ENCODE peak calls at places on chromosomes 16 and 17, in nine cellular contexts. O is mammary epithelial cell; K is psoas muscle; W is CD8-positive, alpha-beta memory T cell; S is fibroblast of lung; J is heart right ventricle; B is CD8-positive, alpha-beta T cell; L is transverse colon; C is tibial artery. G is an unnamed sample. For H3K4me1, the result is how much of the 10 kb centered on the place peaks cover.

GRCh38 chr16:31870809-31871208 is 2.8 kb upstream of the ZNF267 start:
- DNase-seq in O (no peak), K (no peak), W (no peak), S (no peak), J (no peak), B (no peak), L (no peak), C (no peak), G (no peak)

GRCh38 chr16:30787613-30788378 is 791 bp upstream of the ZNF629 start:
- DNase-seq in O (no peak), K (no peak), W (no peak), S (no peak), J (no peak), B (no peak), L (no peak), C (no peak), G (no peak)

GRCh38 chr17:10606110-10606509 is 51.0 kb downstream of the MYH3 start:
- DNase-seq in O (no peak), K (no peak), W (no peak), S (no peak), J (no peak), B (no peak), L (no peak), C (no peak), G (no peak)

GRCh38 chr16:74667215-74667765 is 613 bp upstream of the RFWD3 start:
- DNase-seq in O (peak), K (no peak), W (peak), S (peak), J (peak), B (no peak), L (peak), C (peak), G (peak)

GRCh38 chr17:17663160-17664072 is 17.8 kb upstream of the RAI1 start:
- DNase-seq in O (peak), K (peak), W (peak), S (peak), J (no peak), B (peak), L (peak), C (no peak), G (peak)

GRCh38 chr17:1188812-1189211 is 9.0 kb upstream of the ABR start:
- DNase-seq in O (no peak), K (peak), W (no peak), S (peak), J (peak), B (no peak), L (peak), C (peak), G (no peak)

GRCh38 chr16:47141773-47142468 is 1.8 kb downstream of the NETO2 start:
- DNase-seq in O (peak), K (peak), W (peak), S (peak), J (peak), B (peak), L (peak), C (peak), G (peak)

GRCh38 chr17:66468241-66469087 is 166.1 kb downstream of the PRKCA start:
- DNase-seq in O (peak), K (no peak), W (no peak), S (peak), J (no peak), B (no peak), L (no peak), C (no peak), G (no peak)

GRCh38 chr16:53433930-53434435 is 288 bp upstream of the RBL2 start:
- DNase-seq in O (no peak), K (no peak), W (no peak), S (no peak), J (peak), B (no peak), L (no peak), C (no peak), G (no peak)

GRCh38 chr17:81132197-81132540 is 33.1 kb upstream of the PVALEF start:
- DNase-seq in O (no peak), K (no peak), W (no peak), S (no peak), J (no peak), B (no peak), L (no peak), C (no peak), G (no peak)

GRCh38 chr16:57711993-57712392 is 17.4 kb downstream of the DRC7 start:
- DNase-seq in O (no peak), K (no peak), W (no peak), S (no peak), J (no peak), B (no peak), L (no peak), C (no peak), G (no peak)

GRCh38 chr17:76674600-76674999 is 31.0 kb upstream of the ST6GALNAC1 start:
- DNase-seq in O (no peak), K (no peak), W (no peak), S (no peak), J (no peak), B (no peak), L (no peak), C (no peak), G (no peak)

GRCh38 chr17:82907797-82908261 is 68.0 kb upstream of the ZNF750 start:
- DNase-seq in O (no peak), K (no peak), W (no peak), S (no peak), J (no peak), B (no peak), L (no peak), C (no peak), G (no peak)

GRCh38 chr17:5281814-5282638 is at the start of gene RABEP1:
- DNase-seq in O (peak), K (peak), W (peak), S (peak), J (peak), B (peak), L (peak), C (peak), G (peak)

GRCh38 chr17:50452627-50453300 is 15.9 kb downstream of the CHAD start:
- DNase-seq in O (peak), K (no peak), W (no peak), S (no peak), J (no peak), B (no peak), L (peak), C (no peak), G (no peak)

GRCh38 chr17:14323522-14323981 is 22.7 kb downstream of the HS3ST3B1 start:
- DNase-seq in O (no peak), K (no peak), W (no peak), S (no peak), J (no peak), B (no peak), L (no peak), C (no peak), G (no peak)

GRCh38 chr16:16021988-16022682 is 72.7 kb downstream of the ABCC1 start:
- DNase-seq in O (peak), K (peak), W (no peak), S (peak), J (peak), B (no peak), L (peak), C (peak), G (peak)

GRCh38 chr16:456891-457483 is 31.5 kb downstream of the RAB11FIP3 start:
- DNase-seq in O (no peak), K (no peak), W (no peak), S (peak), J (no peak), B (no peak), L (no peak), C (no peak), G (peak)

GRCh38 chr16:50617630-50618184 is 63.4 kb downstream of the SNX20 start:
- DNase-seq in O (no peak), K (no peak), W (no peak), S (no peak), J (no peak), B (no peak), L (no peak), C (no peak), G (no peak)

GRCh38 chr17:27381007-27381501 is 75.2 kb upstream of the KSR1 start:
- DNase-seq in O (peak), K (peak), W (peak), S (peak), J (peak), B (peak), L (peak), C (peak), G (peak)

GRCh38 chr16:84914273-84914672 is 94.5 kb downstream of the CRISPLD2 start:
- DNase-seq in O (no peak), K (no peak), W (no peak), S (no peak), J (no peak), B (no peak), L (no peak), C (peak), G (no peak)

GRCh38 chr17:67258836-67259468 is 14.0 kb upstream of the HELZ start:
- DNase-seq in O (no peak), K (no peak), W (peak), S (no peak), J (no peak), B (peak), L (peak), C (no peak), G (no peak)

GRCh38 chr17:2399572-2400473 is 1.0 kb downstream of the MNT start:
- DNase-seq in O (peak), K (peak), W (peak), S (peak), J (peak), B (peak), L (peak), C (peak), G (peak)

GRCh38 chr17:2400877-2401425 is at the start of gene MNT:
- DNase-seq in O (peak), K (peak), W (peak), S (peak), J (peak), B (peak), L (peak), C (peak), G (peak)

GRCh38 chr17:2401426-2402221 is 764 bp upstream of the MNT start:
- DNase-seq in O (peak), K (peak), W (peak), S (peak), J (peak), B (peak), L (peak), C (peak), G (peak)

GRCh38 chr17:2398655-2399571 is 1.9 kb downstream of the MNT start:
- DNase-seq in O (peak), K (peak), W (peak), S (peak), J (peak), B (peak), L (peak), C (peak), G (peak)

DNA sequence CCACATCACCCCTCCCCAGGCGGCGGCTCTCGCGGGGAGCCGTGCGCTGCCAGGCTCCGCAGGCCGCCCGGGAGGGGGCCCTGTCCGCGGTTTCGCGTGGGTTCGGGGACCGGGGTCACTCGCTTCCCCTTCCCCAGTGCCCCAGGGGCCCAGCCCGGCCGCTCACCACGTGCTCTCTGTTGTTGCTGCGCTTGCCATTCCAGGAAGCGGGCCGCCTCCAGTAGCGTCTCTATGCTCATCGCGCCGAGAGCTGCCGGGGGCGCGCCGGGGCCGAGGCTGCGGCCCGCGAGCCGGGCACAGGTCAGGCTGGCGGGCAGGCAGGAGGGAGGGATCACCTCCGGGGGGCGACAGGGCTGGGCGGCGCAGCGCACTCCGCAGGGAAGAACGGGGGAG is 390 bp downstream of the MNT start:
- DNase-seq in O (peak), K (peak), W (peak), S (peak), J (peak), B (peak), L (peak), C (peak), G (peak)
- H3K4me1 ChIP-seq in O (half or more), K (half or more), W (under half), S (under half), J (half or more), B (under half), L (half or more), C (under half), G (under half)

GRCh38 chr16:70728145-70728544 is 42.3 kb upstream of the MTSS2 start:
- DNase-seq in O (no peak), K (no peak), W (no peak), S (no peak), J (no peak), B (no peak), L (no peak), C (no peak), G (no peak)

GRCh38 chr16:70725024-70725911 is 39.4 kb upstream of the MTSS2 start:
- DNase-seq in O (no peak), K (no peak), W (no peak), S (no peak), J (peak), B (no peak), L (no peak), C (peak), G (no peak)

GRCh38 chr16:70729292-70729691 is 43.4 kb upstream of the MTSS2 start:
- DNase-seq in O (no peak), K (no peak), W (no peak), S (no peak), J (no peak), B (no peak), L (no peak), C (no peak), G (no peak)

GRCh38 chr16:70725912-70726828 is 40.3 kb upstream of the MTSS2 start:
- DNase-seq in O (no peak), K (peak), W (no peak), S (no peak), J (peak), B (no peak), L (peak), C (no peak), G (peak)

GRCh38 chr16:70726869-70727494 is 41.1 kb upstream of the MTSS2 start:
- DNase-seq in O (no peak), K (peak), W (no peak), S (no peak), J (peak), B (no peak), L (no peak), C (no peak), G (peak)
- H3K27ac ChIP-seq in O (no peak), K (peak), W (no peak), S (peak), J (peak), B (no peak), L (peak), C (peak), G (peak)

GRCh38 chr16:56684256-56684925 is 2.1 kb downstream of the MT1X start:
- DNase-seq in O (no peak), K (peak), W (no peak), S (no peak), J (no peak), B (no peak), L (no peak), C (no peak), G (no peak)

GRCh38 chr16:56688762-56689161 is 6.5 kb downstream of the MT1X start:
- DNase-seq in O (no peak), K (no peak), W (no peak), S (no peak), J (no peak), B (no peak), L (no peak), C (no peak), G (no peak)

GRCh38 chr16:56684926-56685590 is 2.8 kb downstream of the MT1X start:
- DNase-seq in O (no peak), K (peak), W (no peak), S (no peak), J (no peak), B (no peak), L (no peak), C (peak), G (no peak)

GRCh38 chr16:56689171-56689570 is 6.9 kb downstream of the MT1X start:
- DNase-seq in O (peak), K (no peak), W (no peak), S (no peak), J (no peak), B (no peak), L (no peak), C (no peak), G (no peak)

GRCh38 chr16:56686758-56687157 is 4.5 kb downstream of the MT1X start:
- DNase-seq in O (no peak), K (no peak), W (no peak), S (no peak), J (no peak), B (no peak), L (no peak), C (no peak), G (no peak)
- H3K4me1 ChIP-seq in O (under half), K (under half), W (under half), S (under half), J (under half), B (under half), L (under half), C (under half), G (under half)

DNA sequence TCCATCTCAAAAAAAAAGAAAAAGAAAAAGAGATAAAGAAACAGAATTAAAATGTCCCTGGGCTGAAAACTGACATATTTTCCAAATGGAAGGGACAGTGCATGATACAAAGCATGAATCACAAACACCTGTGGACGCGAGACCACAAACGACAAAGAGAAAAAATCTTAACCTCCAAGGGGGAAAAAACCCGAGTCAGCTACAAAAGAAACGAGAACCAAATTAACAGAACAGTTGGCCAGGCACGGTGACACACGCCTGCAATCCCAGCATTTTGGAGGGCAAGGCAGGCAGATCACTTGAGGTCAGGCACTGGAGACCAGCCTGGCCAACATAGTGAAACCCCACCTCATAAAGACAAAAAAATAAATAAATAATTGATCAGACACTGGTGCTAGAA is 1.9 kb downstream of the TRAP1 start:
- DNase-seq in O (no peak), K (no peak), W (no peak), S (no peak), J (no peak), B (no peak), L (no peak), C (no peak), G (no peak)
- H3K27ac ChIP-seq in O (no peak), K (no peak), W (no peak), S (no peak), J (no peak), B (no peak), L (no peak), C (no peak), G (no peak)